ENCODE peak calls at places on chromosomes 16 and 17, in five cellular contexts. One of them, this sample, is unnamed.

GRCh38 chr17:74071280-74071679 is 132.2 kb upstream of the RPL38 start:
- DNase-seq in fibroblast of mammary gland: no peak
- DNase-seq in GM23338: no peak
- DNase-seq in lower lobe of right lung: no peak
- DNase-seq in mammary epithelial cell: no peak
- DNase-seq in this sample: no peak

GRCh38 chr17:18262111-18262510 is 1.6 kb downstream of the MIEF2 start:
- DNase-seq in mammary epithelial cell: peak; percentile 40
- DNase-seq in GM23338: no peak
- DNase-seq in lower lobe of right lung: no peak
- DNase-seq in fibroblast of mammary gland: no peak
- DNase-seq in this sample: no peak

GRCh38 chr17:49486012-49486641 is 9.0 kb upstream of the NGFR start:
- DNase-seq in lower lobe of right lung: no peak
- DNase-seq in GM23338: peak; percentile 97
- DNase-seq in fibroblast of mammary gland: no peak
- DNase-seq in mammary epithelial cell: no peak
- DNase-seq in this sample: no peak

GRCh38 chr16:5018791-5019190 is 14.9 kb downstream of the NAGPA start:
- DNase-seq in fibroblast of mammary gland: no peak
- DNase-seq in GM23338: no peak
- DNase-seq in lower lobe of right lung: no peak
- DNase-seq in mammary epithelial cell: no peak
- DNase-seq in this sample: no peak

GRCh38 chr17:44346064-44346844 is 1.2 kb downstream of the GRN start:
- DNase-seq in mammary epithelial cell: no peak
- DNase-seq in lower lobe of right lung: no peak
- DNase-seq in fibroblast of mammary gland: no peak
- DNase-seq in GM23338: no peak
- DNase-seq in this sample: no peak

GRCh38 chr16:77434365-77435239 is at the start of gene ADAMTS18:
- DNase-seq in fibroblast of mammary gland: no peak
- DNase-seq in mammary epithelial cell: no peak
- DNase-seq in lower lobe of right lung: no peak
- DNase-seq in GM23338: peak; percentile 72
- DNase-seq in this sample: no peak

GRCh38 chr16:47475786-47476185 is 14.7 kb downstream of the PHKB start:
- DNase-seq in fibroblast of mammary gland: peak; percentile 8
- DNase-seq in lower lobe of right lung: no peak
- DNase-seq in mammary epithelial cell: peak; percentile 26
- DNase-seq in GM23338: no peak
- DNase-seq in this sample: no peak

GRCh38 chr16:69073181-69073669 is 32.2 kb upstream of the HAS3 start:
- DNase-seq in lower lobe of right lung: no peak
- DNase-seq in fibroblast of mammary gland: peak; percentile 93
- DNase-seq in GM23338: no peak
- DNase-seq in mammary epithelial cell: peak; percentile 98
- DNase-seq in this sample: no peak

GRCh38 chr17:29138184-29138955 is 41.8 kb downstream of the MYO18A start:
- DNase-seq in lower lobe of right lung: no peak
- DNase-seq in mammary epithelial cell: no peak
- DNase-seq in GM23338: no peak
- DNase-seq in fibroblast of mammary gland: peak; percentile 57
- DNase-seq in this sample: no peak

GRCh38 chr16:1414532-1415265 is at the start of gene UNKL:
- DNase-seq in GM23338: peak; percentile 81
- DNase-seq in lower lobe of right lung: peak; percentile 89
- DNase-seq in fibroblast of mammary gland: peak; percentile 35
- DNase-seq in mammary epithelial cell: no peak
- DNase-seq in this sample: no peak

GRCh38 chr16:13926507-13926906 is 6.6 kb downstream of the ERCC4 start:
- DNase-seq in fibroblast of mammary gland: no peak
- DNase-seq in mammary epithelial cell: no peak
- DNase-seq in lower lobe of right lung: no peak
- DNase-seq in GM23338: no peak
- DNase-seq in this sample: no peak

GRCh38 chr16:7513429-7513828 is 180.8 kb downstream of the RBFOX1 start:
- DNase-seq in lower lobe of right lung: no peak
- DNase-seq in fibroblast of mammary gland: no peak
- DNase-seq in mammary epithelial cell: no peak
- DNase-seq in GM23338: peak; percentile 45
- DNase-seq in this sample: no peak

GRCh38 chr17:45828171-45829133 is 16.2 kb upstream of the SPPL2C start:
- DNase-seq in GM23338: no peak
- DNase-seq in lower lobe of right lung: no peak
- DNase-seq in mammary epithelial cell: no peak
- DNase-seq in fibroblast of mammary gland: no peak
- DNase-seq in this sample: no peak

GRCh38 chr17:36837616-36838272 is 99.5 kb upstream of the LHX1 start:
- DNase-seq in mammary epithelial cell: no peak
- DNase-seq in GM23338: peak; percentile 78
- DNase-seq in lower lobe of right lung: no peak
- DNase-seq in fibroblast of mammary gland: no peak
- DNase-seq in this sample: no peak

GRCh38 chr16:24609740-24610420 is 70.5 kb downstream of the RBBP6 start:
- DNase-seq in lower lobe of right lung: peak; percentile 60
- DNase-seq in fibroblast of mammary gland: peak; percentile 55
- DNase-seq in GM23338: peak; percentile 83
- DNase-seq in mammary epithelial cell: peak; percentile 36
- DNase-seq in this sample: no peak

GRCh38 chr16:64196444-64196843 is 925.4 kb downstream of the CDH11 start:
- DNase-seq in mammary epithelial cell: no peak
- DNase-seq in GM23338: no peak
- DNase-seq in fibroblast of mammary gland: peak; percentile 40
- DNase-seq in lower lobe of right lung: no peak
- DNase-seq in this sample: no peak

GRCh38 chr16:75308011-75308410 is 56.6 kb upstream of the BCAR1 start:
- DNase-seq in GM23338: no peak
- DNase-seq in lower lobe of right lung: no peak
- DNase-seq in mammary epithelial cell: no peak
- DNase-seq in fibroblast of mammary gland: no peak
- DNase-seq in this sample: no peak

GRCh38 chr17:6306820-6307219 is 128.1 kb downstream of the AIPL1 start:
- DNase-seq in mammary epithelial cell: no peak
- DNase-seq in fibroblast of mammary gland: no peak
- DNase-seq in GM23338: no peak
- DNase-seq in lower lobe of right lung: no peak
- DNase-seq in this sample: no peak

GRCh38 chr17:81309140-81309858 is 14.2 kb upstream of the SLC38A10 start:
- DNase-seq in fibroblast of mammary gland: peak; percentile 68
- DNase-seq in mammary epithelial cell: peak; percentile 12
- DNase-seq in GM23338: peak; percentile 83
- DNase-seq in lower lobe of right lung: peak; percentile 97
- DNase-seq in this sample: no peak

GRCh38 chr17:61467416-61468262 is 15.4 kb downstream of the TBX4 start:
- DNase-seq in fibroblast of mammary gland: peak; percentile 44
- DNase-seq in mammary epithelial cell: peak; percentile 51
- DNase-seq in lower lobe of right lung: peak; percentile 53
- DNase-seq in GM23338: peak; percentile 79
- DNase-seq in this sample: peak; percentile 66

GRCh38 chr17:49512296-49513043 is 17.4 kb downstream of the NGFR start:
- DNase-seq in lower lobe of right lung: no peak
- DNase-seq in mammary epithelial cell: no peak
- DNase-seq in fibroblast of mammary gland: no peak
- DNase-seq in GM23338: peak; percentile 60
- DNase-seq in this sample: no peak

GRCh38 chr17:59331929-59332889 is 754 bp downstream of the YPEL2 start:
- DNase-seq in GM23338: peak; percentile 52
- DNase-seq in lower lobe of right lung: peak; percentile 73
- DNase-seq in fibroblast of mammary gland: no peak
- DNase-seq in mammary epithelial cell: peak; percentile 9
- DNase-seq in this sample: no peak
- TF ChIP-seq CTCF in GM23338: no peak
- TF ChIP-seq CTCF in lower lobe of right lung: peak; percentile 7
- TF ChIP-seq CTCF in fibroblast of mammary gland: no peak
- TF ChIP-seq CTCF in mammary epithelial cell: no peak
- TF ChIP-seq CTCF in this sample: no peak

GRCh38 chr17:50596191-50597037 is 35.9 kb downstream of the CACNA1G start:
- DNase-seq in GM23338: peak; percentile 91
- DNase-seq in lower lobe of right lung: no peak
- DNase-seq in mammary epithelial cell: no peak
- DNase-seq in fibroblast of mammary gland: no peak
- DNase-seq in this sample: no peak
- TF ChIP-seq CTCF in GM23338: peak; percentile 81
- TF ChIP-seq CTCF in lower lobe of right lung: peak; percentile 21
- TF ChIP-seq CTCF in mammary epithelial cell: peak; percentile 32
- TF ChIP-seq CTCF in fibroblast of mammary gland: peak; percentile 15
- TF ChIP-seq CTCF in this sample: peak; percentile 52

DNA sequence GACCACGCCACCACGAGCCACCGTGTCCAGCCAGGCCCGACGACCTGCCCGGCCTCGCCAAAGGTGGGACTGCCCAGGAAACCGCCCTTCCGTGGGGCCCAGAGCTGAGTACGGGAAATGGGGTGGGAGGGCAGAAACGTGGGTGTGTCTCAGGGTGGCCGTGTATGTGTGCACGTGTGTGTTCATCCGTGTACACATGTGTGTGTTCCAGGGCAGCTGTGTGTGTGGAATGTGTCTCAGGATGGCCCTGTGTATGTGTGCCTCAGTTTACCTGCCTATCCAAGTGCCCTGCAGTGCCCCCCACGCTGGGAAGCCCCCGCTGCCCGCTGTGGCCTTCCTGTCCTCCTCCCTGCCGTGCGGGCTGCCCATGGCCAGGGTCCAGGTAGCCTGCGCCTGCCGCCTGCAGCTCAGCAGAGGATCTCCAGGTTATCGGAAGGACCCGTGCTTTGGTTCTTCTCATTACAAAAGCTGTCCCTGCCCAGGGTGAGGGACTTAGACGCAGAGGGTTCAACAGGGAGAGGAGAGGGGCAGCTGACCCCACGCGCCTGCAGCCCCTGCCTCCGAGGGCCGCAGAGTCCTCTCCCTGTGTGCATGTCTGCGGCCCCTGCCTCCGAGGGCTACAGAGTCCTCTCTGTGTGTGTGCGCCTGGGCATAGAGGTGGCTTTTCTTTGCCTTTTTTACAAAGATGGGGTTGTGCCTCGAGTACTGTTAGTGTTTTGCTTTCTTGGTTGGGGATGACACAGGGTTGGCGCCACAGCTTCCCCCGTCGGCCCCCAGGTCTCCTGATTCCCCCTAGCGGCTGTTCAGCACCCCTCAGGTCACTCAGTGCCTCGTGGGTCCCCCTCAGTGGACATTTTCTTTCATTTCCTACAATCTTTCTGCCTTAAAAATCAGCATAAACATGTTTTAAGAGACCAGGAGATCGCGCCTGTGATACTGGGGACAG is 23.6 kb downstream of the ZNF469 start:
- DNase-seq in GM23338: peak; percentile 43
- DNase-seq in mammary epithelial cell: no peak
- DNase-seq in fibroblast of mammary gland: no peak
- DNase-seq in lower lobe of right lung: no peak
- DNase-seq in this sample: no peak
- TF ChIP-seq CTCF in GM23338: peak; percentile 49
- TF ChIP-seq CTCF in mammary epithelial cell: no peak
- TF ChIP-seq CTCF in fibroblast of mammary gland: peak; percentile 31
- TF ChIP-seq CTCF in lower lobe of right lung: no peak
- TF ChIP-seq CTCF in this sample: peak; percentile 29

DNA sequence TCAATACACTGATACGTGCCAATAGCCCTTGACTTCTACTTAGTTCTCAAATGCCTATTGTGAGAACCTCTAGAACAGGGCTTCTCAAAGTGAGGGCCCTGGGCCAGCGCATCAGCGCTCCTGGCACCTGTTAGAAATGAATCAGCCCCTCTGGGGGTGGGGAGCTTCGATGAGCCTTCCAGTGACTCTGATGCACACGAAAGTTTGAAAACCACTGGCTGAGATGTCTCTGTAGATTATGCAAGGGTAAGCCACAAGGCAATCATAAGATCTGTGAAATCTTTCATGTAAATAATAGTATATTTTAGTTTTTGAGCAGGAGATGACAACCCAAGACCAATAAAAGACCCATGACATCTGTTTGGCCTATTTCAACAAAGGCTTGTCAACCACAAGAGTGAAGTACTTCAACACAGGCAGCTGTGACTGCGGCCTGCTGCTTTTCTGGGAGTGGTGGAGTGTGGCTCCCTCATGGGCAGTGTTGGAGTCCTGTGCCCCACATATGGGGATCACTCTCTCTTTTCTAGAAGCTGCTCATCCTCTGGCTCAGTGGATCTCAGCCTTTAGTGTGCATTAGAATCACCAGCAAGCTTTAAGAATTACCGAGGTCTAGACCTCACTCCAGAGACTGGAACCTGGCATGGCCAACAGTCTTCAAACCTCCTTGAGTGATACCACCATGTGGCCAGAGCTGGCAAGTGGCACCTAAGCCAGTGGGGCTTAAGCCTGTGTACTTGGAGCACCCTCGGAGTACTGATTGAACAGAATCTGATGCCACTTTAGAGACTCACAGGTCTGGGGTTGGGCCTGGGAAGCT is 5.8 kb downstream of the MTHFSD start:
- DNase-seq in lower lobe of right lung: no peak
- DNase-seq in fibroblast of mammary gland: peak; percentile 50
- DNase-seq in GM23338: no peak
- DNase-seq in mammary epithelial cell: no peak
- DNase-seq in this sample: no peak
- TF ChIP-seq CTCF in lower lobe of right lung: no peak
- TF ChIP-seq CTCF in fibroblast of mammary gland: no peak
- TF ChIP-seq CTCF in GM23338: no peak
- TF ChIP-seq CTCF in mammary epithelial cell: no peak
- TF ChIP-seq CTCF in this sample: no peak

GRCh38 chr17:41775394-41776226 is 10.9 kb downstream of the JUP start:
- DNase-seq in GM23338: peak; percentile 68
- DNase-seq in lower lobe of right lung: no peak
- DNase-seq in fibroblast of mammary gland: no peak
- DNase-seq in mammary epithelial cell: peak; percentile 92
- DNase-seq in this sample: no peak

GRCh38 chr17:41777579-41778188 is 8.8 kb downstream of the JUP start:
- DNase-seq in lower lobe of right lung: peak; percentile 71
- DNase-seq in GM23338: no peak
- DNase-seq in fibroblast of mammary gland: peak; percentile 96
- DNase-seq in mammary epithelial cell: peak; percentile 65
- DNase-seq in this sample: no peak

GRCh38 chr17:41773731-41774193 is 12.7 kb downstream of the JUP start:
- DNase-seq in fibroblast of mammary gland: no peak
- DNase-seq in lower lobe of right lung: no peak
- DNase-seq in mammary epithelial cell: peak; percentile 74
- DNase-seq in GM23338: no peak
- DNase-seq in this sample: no peak

GRCh38 chr17:41779954-41780353 is 6.6 kb downstream of the JUP start:
- DNase-seq in lower lobe of right lung: no peak
- DNase-seq in mammary epithelial cell: no peak
- DNase-seq in fibroblast of mammary gland: no peak
- DNase-seq in GM23338: no peak
- DNase-seq in this sample: no peak

GRCh38 chr17:41777157-41777578 is 9.3 kb downstream of the JUP start:
- DNase-seq in fibroblast of mammary gland: peak; percentile 47
- DNase-seq in GM23338: peak; percentile 54
- DNase-seq in mammary epithelial cell: no peak
- DNase-seq in lower lobe of right lung: no peak
- DNase-seq in this sample: no peak
- TF ChIP-seq CTCF in fibroblast of mammary gland: peak; percentile 25
- TF ChIP-seq CTCF in GM23338: no peak
- TF ChIP-seq CTCF in mammary epithelial cell: peak; percentile 12
- TF ChIP-seq CTCF in lower lobe of right lung: no peak
- TF ChIP-seq CTCF in this sample: peak; percentile 64